ENCODE peak calls at places on chromosomes 4 and X, in five cellular contexts. One of them, this sample, is unnamed.
A peak's percentile ranks its signal among the peaks of the same experiment; 100 is the strongest.

GRCh38 chrX:148203531-148203930 is 222.4 kb downstream of the FMR1NB start:
- DNase-seq in GM06990: no peak
- DNase-seq in brain microvascular endothelial cell: no peak
- DNase-seq in pancreas: no peak
- DNase-seq in Caco-2: no peak
- DNase-seq in this sample: no peak

GRCh38 chrX:7062276-7062675 is 85.2 kb upstream of the STS start:
- DNase-seq in GM06990: no peak
- DNase-seq in pancreas: no peak
- DNase-seq in Caco-2: no peak
- DNase-seq in brain microvascular endothelial cell: peak; percentile 45
- DNase-seq in this sample: no peak

GRCh38 chrX:47215291-47215900 is 3.1 kb upstream of the CDK16 start:
- DNase-seq in Caco-2: no peak
- DNase-seq in brain microvascular endothelial cell: no peak
- DNase-seq in GM06990: no peak
- DNase-seq in pancreas: no peak
- DNase-seq in this sample: no peak

GRCh38 chrX:43605351-43605750 is 50.7 kb upstream of the MAOA start:
- DNase-seq in GM06990: no peak
- DNase-seq in brain microvascular endothelial cell: no peak
- DNase-seq in Caco-2: no peak
- DNase-seq in pancreas: no peak
- DNase-seq in this sample: no peak

GRCh38 chr4:40721730-40722171 is 28.0 kb upstream of the NSUN7 start:
- DNase-seq in pancreas: no peak
- DNase-seq in GM06990: peak; percentile 36
- DNase-seq in Caco-2: no peak
- DNase-seq in brain microvascular endothelial cell: no peak
- DNase-seq in this sample: no peak

GRCh38 chrX:38060331-38060878 is 54.1 kb downstream of the SYTL5 start:
- DNase-seq in brain microvascular endothelial cell: no peak
- DNase-seq in GM06990: no peak
- DNase-seq in Caco-2: no peak
- DNase-seq in pancreas: no peak
- DNase-seq in this sample: no peak

GRCh38 chr4:182885738-182886077 is 31.5 kb downstream of the DCTD start:
- DNase-seq in GM06990: no peak
- DNase-seq in Caco-2: no peak
- DNase-seq in brain microvascular endothelial cell: no peak
- DNase-seq in pancreas: no peak
- DNase-seq in this sample: no peak

GRCh38 chr4:161555689-161556660 is 607.8 kb downstream of the FSTL5 start:
- DNase-seq in brain microvascular endothelial cell: peak; percentile 83
- DNase-seq in Caco-2: no peak
- DNase-seq in GM06990: peak; percentile 29
- DNase-seq in pancreas: no peak
- DNase-seq in this sample: peak; percentile 8

GRCh38 chr4:73870778-73871177 is 1.6 kb downstream of the CXCL1 start:
- DNase-seq in pancreas: no peak
- DNase-seq in brain microvascular endothelial cell: no peak
- DNase-seq in GM06990: no peak
- DNase-seq in Caco-2: no peak
- DNase-seq in this sample: no peak

GRCh38 chr4:182967403-182967802 is 50.2 kb upstream of the DCTD start:
- DNase-seq in pancreas: no peak
- DNase-seq in GM06990: no peak
- DNase-seq in brain microvascular endothelial cell: no peak
- DNase-seq in Caco-2: no peak
- DNase-seq in this sample: no peak

GRCh38 chrX:47222776-47223350 is 4.4 kb downstream of the CDK16 start:
- DNase-seq in brain microvascular endothelial cell: no peak
- DNase-seq in Caco-2: no peak
- DNase-seq in pancreas: no peak
- DNase-seq in GM06990: no peak
- DNase-seq in this sample: no peak

GRCh38 chr4:69823481-69824186 is 36.3 kb downstream of the SULT1E1 start:
- DNase-seq in GM06990: no peak
- DNase-seq in Caco-2: peak; percentile 76
- DNase-seq in brain microvascular endothelial cell: peak; percentile 60
- DNase-seq in pancreas: peak; percentile 64
- DNase-seq in this sample: no peak

GRCh38 chr4:77232653-77233052 is 75.6 kb downstream of the CCNG2 start:
- DNase-seq in brain microvascular endothelial cell: peak; percentile 14
- DNase-seq in GM06990: no peak
- DNase-seq in Caco-2: no peak
- DNase-seq in pancreas: no peak
- DNase-seq in this sample: no peak

GRCh38 chr4:74969507-74970474 is 36.9 kb downstream of the PARM1 start:
- DNase-seq in pancreas: peak; percentile 37
- DNase-seq in GM06990: no peak
- DNase-seq in brain microvascular endothelial cell: no peak
- DNase-seq in Caco-2: peak; percentile 43
- DNase-seq in this sample: no peak

GRCh38 chrX:1463581-1464281 is 11.0 kb upstream of the ASMTL start:
- DNase-seq in pancreas: no peak
- DNase-seq in brain microvascular endothelial cell: no peak
- DNase-seq in Caco-2: no peak
- DNase-seq in GM06990: no peak
- DNase-seq in this sample: no peak

GRCh38 chr4:143438710-143439109 is 74.8 kb upstream of the SMARCA5 start:
- DNase-seq in GM06990: no peak
- DNase-seq in Caco-2: no peak
- DNase-seq in brain microvascular endothelial cell: no peak
- DNase-seq in pancreas: no peak
- DNase-seq in this sample: no peak

GRCh38 chr4:14336656-14337055 is 665.6 kb upstream of the CPEB2 start:
- DNase-seq in Caco-2: no peak
- DNase-seq in GM06990: peak; percentile 13
- DNase-seq in pancreas: no peak
- DNase-seq in brain microvascular endothelial cell: peak; percentile 7
- DNase-seq in this sample: no peak

GRCh38 chrX:138897621-138898492 is 186.3 kb upstream of the FGF13 start:
- DNase-seq in GM06990: no peak
- DNase-seq in brain microvascular endothelial cell: no peak
- DNase-seq in Caco-2: no peak
- DNase-seq in pancreas: no peak
- DNase-seq in this sample: no peak

GRCh38 chrX:103376979-103377324 is 614 bp downstream of the BEX3 start:
- DNase-seq in Caco-2: peak; percentile 17
- DNase-seq in brain microvascular endothelial cell: no peak
- DNase-seq in pancreas: no peak
- DNase-seq in GM06990: no peak
- DNase-seq in this sample: no peak

GRCh38 chr4:173516621-173517612 is 13.1 kb downstream of the HAND2 start:
- DNase-seq in pancreas: no peak
- DNase-seq in brain microvascular endothelial cell: no peak
- DNase-seq in GM06990: no peak
- DNase-seq in Caco-2: no peak
- DNase-seq in this sample: peak; percentile 21

GRCh38 chr4:188110741-188111458 is 1.5 kb upstream of the TRIML2 start:
- DNase-seq in pancreas: no peak
- DNase-seq in Caco-2: no peak
- DNase-seq in GM06990: no peak
- DNase-seq in brain microvascular endothelial cell: peak; percentile 31
- DNase-seq in this sample: no peak

GRCh38 chr4:7591409-7592063 is 156.8 kb upstream of the PSAPL1 start:
- DNase-seq in brain microvascular endothelial cell: no peak
- DNase-seq in GM06990: no peak
- DNase-seq in pancreas: no peak
- DNase-seq in Caco-2: no peak
- DNase-seq in this sample: no peak

GRCh38 chrX:51144828-51145442 is 187.7 kb upstream of the NUDT10 start:
- DNase-seq in brain microvascular endothelial cell: peak; percentile 25
- DNase-seq in GM06990: peak; percentile 6
- DNase-seq in Caco-2: peak; percentile 51
- DNase-seq in pancreas: no peak
- DNase-seq in this sample: peak; percentile 34

GRCh38 chr4:157128395-157128794 is 52.4 kb downstream of the GLRB start:
- DNase-seq in brain microvascular endothelial cell: peak; percentile 61
- DNase-seq in pancreas: no peak
- DNase-seq in Caco-2: peak; percentile 10
- DNase-seq in GM06990: no peak
- DNase-seq in this sample: no peak

GRCh38 chrX:36336746-36337145 is 417.2 kb downstream of the CFAP47 start:
- DNase-seq in brain microvascular endothelial cell: no peak
- DNase-seq in pancreas: no peak
- DNase-seq in GM06990: no peak
- DNase-seq in Caco-2: no peak
- DNase-seq in this sample: no peak

GRCh38 chr4:39855909-39856512 is 121.7 kb downstream of the PDS5A start:
- DNase-seq in pancreas: no peak
- DNase-seq in GM06990: no peak
- DNase-seq in brain microvascular endothelial cell: peak; percentile 6
- DNase-seq in Caco-2: no peak
- DNase-seq in this sample: no peak

GRCh38 chr4:1504786-1505500 is 98.7 kb upstream of the NKX1-1 start:
- DNase-seq in GM06990: no peak
- DNase-seq in brain microvascular endothelial cell: no peak
- DNase-seq in Caco-2: no peak
- DNase-seq in pancreas: no peak
- DNase-seq in this sample: no peak

GRCh38 chr4:54016504-54016903 is 47.9 kb downstream of the CHIC2 start:
- DNase-seq in GM06990: no peak
- DNase-seq in pancreas: no peak
- DNase-seq in brain microvascular endothelial cell: no peak
- DNase-seq in Caco-2: no peak
- DNase-seq in this sample: no peak

GRCh38 chr4:54006755-54007154 is 57.6 kb downstream of the CHIC2 start:
- DNase-seq in GM06990: no peak
- DNase-seq in brain microvascular endothelial cell: no peak
- DNase-seq in pancreas: no peak
- DNase-seq in Caco-2: no peak
- DNase-seq in this sample: no peak

GRCh38 chr4:54014761-54015160 is 49.6 kb downstream of the CHIC2 start:
- DNase-seq in GM06990: no peak
- DNase-seq in pancreas: no peak
- DNase-seq in brain microvascular endothelial cell: no peak
- DNase-seq in Caco-2: no peak
- DNase-seq in this sample: no peak

GRCh38 chr4:54015421-54016065 is 48.9 kb downstream of the CHIC2 start:
- DNase-seq in Caco-2: no peak
- DNase-seq in GM06990: no peak
- DNase-seq in pancreas: no peak
- DNase-seq in brain microvascular endothelial cell: no peak
- DNase-seq in this sample: no peak

GRCh38 chr4:54011201-54011600 is 53.2 kb downstream of the CHIC2 start:
- DNase-seq in GM06990: no peak
- DNase-seq in pancreas: no peak
- DNase-seq in Caco-2: no peak
- DNase-seq in brain microvascular endothelial cell: no peak
- DNase-seq in this sample: no peak
- TF ChIP-seq CTCF in GM06990: no peak
- TF ChIP-seq CTCF in pancreas: no peak
- TF ChIP-seq CTCF in Caco-2: no peak
- TF ChIP-seq CTCF in brain microvascular endothelial cell: no peak
- TF ChIP-seq CTCF in this sample: no peak

GRCh38 chr4:17597517-17597916 is 16.9 kb upstream of the MED28 start:
- DNase-seq in brain microvascular endothelial cell: no peak
- DNase-seq in Caco-2: peak; percentile 62
- DNase-seq in GM06990: no peak
- DNase-seq in pancreas: no peak
- DNase-seq in this sample: no peak
- TF ChIP-seq CTCF in brain microvascular endothelial cell: peak; percentile 54
- TF ChIP-seq CTCF in Caco-2: peak; percentile 62
- TF ChIP-seq CTCF in GM06990: peak; percentile 10
- TF ChIP-seq CTCF in pancreas: no peak
- TF ChIP-seq CTCF in this sample: no peak

DNA sequence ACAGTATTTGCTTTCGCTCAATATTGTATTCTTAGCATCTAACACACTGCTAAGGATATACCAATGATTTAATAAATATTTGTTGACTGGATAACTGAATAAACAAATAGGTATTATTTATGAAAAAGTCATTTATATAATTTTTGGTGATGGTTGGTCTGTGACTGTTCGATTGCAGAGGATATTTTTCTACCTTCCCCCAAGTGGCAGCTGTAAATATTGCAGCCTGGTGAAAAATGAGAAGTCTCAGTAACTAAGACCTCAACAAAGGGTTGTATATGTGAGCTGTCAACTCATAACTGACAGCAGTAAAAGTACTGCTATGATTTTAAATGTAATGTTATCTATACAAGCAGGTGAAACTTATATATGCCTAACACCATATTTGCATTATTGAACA is 36.0 kb downstream of the HTR2C start:
- DNase-seq in GM06990: no peak
- DNase-seq in Caco-2: peak; percentile 11
- DNase-seq in brain microvascular endothelial cell: no peak
- DNase-seq in pancreas: no peak
- DNase-seq in this sample: peak; percentile 14
- TF ChIP-seq CTCF in GM06990: peak; percentile 56
- TF ChIP-seq CTCF in Caco-2: peak; percentile 23
- TF ChIP-seq CTCF in brain microvascular endothelial cell: peak; percentile 36
- TF ChIP-seq CTCF in pancreas: no peak
- TF ChIP-seq CTCF in this sample: peak; percentile 34

DNA sequence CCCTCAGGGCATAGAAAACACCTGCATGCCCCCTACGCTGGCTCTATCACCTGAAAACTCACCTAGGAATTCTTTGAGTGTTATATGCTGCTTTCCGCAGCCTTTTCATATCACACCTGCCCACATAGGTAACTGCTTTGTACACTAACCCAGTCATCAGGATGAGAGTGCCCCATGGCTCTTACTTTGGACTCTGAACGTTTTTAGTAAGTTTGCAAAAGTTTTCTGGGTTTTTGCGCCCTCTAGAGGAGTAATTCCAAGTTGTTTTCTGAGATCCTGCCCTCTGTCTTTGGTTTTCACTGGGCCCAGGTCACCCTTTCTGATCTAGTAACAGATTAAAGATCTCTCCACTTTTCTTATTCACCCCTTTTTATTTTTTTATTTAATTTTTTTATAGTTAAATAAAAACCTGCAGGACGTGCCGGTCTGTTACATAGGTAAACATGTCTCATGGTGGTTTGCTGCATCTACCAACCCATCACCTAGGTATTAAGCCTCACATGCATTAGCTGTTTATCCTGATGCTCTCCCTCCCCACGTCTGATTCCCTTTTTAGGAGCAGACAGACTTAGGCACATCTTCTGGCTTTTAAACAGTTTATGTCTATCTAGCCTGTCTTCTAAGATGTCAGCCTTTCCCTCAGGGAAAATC is 139.2 kb downstream of the NWD2 start:
- DNase-seq in GM06990: no peak
- DNase-seq in Caco-2: peak; percentile 65
- DNase-seq in pancreas: no peak
- DNase-seq in brain microvascular endothelial cell: peak; percentile 11
- DNase-seq in this sample: peak; percentile 50
- TF ChIP-seq CTCF in GM06990: peak; percentile 69
- TF ChIP-seq CTCF in Caco-2: peak; percentile 75
- TF ChIP-seq CTCF in pancreas: peak; percentile 39
- TF ChIP-seq CTCF in brain microvascular endothelial cell: peak; percentile 63
- TF ChIP-seq CTCF in this sample: peak; percentile 65

GRCh38 chr4:113248320-113248719 is 198.9 kb downstream of the ANK2 start:
- DNase-seq in GM06990: no peak
- DNase-seq in pancreas: no peak
- DNase-seq in brain microvascular endothelial cell: no peak
- DNase-seq in Caco-2: peak; percentile 43
- DNase-seq in this sample: no peak
- TF ChIP-seq CTCF in GM06990: peak; percentile 28
- TF ChIP-seq CTCF in pancreas: no peak
- TF ChIP-seq CTCF in brain microvascular endothelial cell: peak; percentile 42
- TF ChIP-seq CTCF in Caco-2: peak; percentile 19
- TF ChIP-seq CTCF in this sample: no peak

This sample was measured in GM13977.